ENCODE peak calls at places on chromosomes 16 and 17, in six cellular contexts. Y is uterus, S is IMR-90, E is GM12878, B is stomach, F is HCT116. X is an unnamed sample. For H3K9me3, H3K4me1 and H3K27me3, the result is how much of the 10 kb centered on the place peaks cover.

GRCh38 chr16:83552193-83552592 is 255.6 kb upstream of the HSBP1 start:
- DNase-seq in Y (no peak), S (peak), E (no peak), B (no peak), F (no peak), X (no peak)

GRCh38 chr16:4535627-4536108 is 2.9 kb downstream of the CDIP1 start:
- DNase-seq in Y (no peak), S (no peak), E (no peak), B (no peak), F (no peak), X (no peak)

GRCh38 chr17:51764387-51764971 is 394.0 kb downstream of the CA10 start:
- DNase-seq in Y (no peak), S (peak), E (peak), B (peak), F (peak), X (no peak)

GRCh38 chr16:67024384-67024896 is 4.5 kb upstream of the CBFB start:
- DNase-seq in Y (peak), S (no peak), E (no peak), B (no peak), F (no peak), X (no peak)

GRCh38 chr16:84357191-84357651 is 11.1 kb upstream of the ATP2C2 start:
- DNase-seq in Y (no peak), S (peak), E (no peak), B (no peak), F (no peak), X (no peak)

GRCh38 chr16:52416888-52417287 is 130.1 kb downstream of the TOX3 start:
- DNase-seq in Y (no peak), S (no peak), E (no peak), B (no peak), F (no peak), X (no peak)

GRCh38 chr16:27318399-27319256 is 4.9 kb downstream of the IL4R start:
- DNase-seq in Y (peak), S (peak), E (no peak), B (no peak), F (no peak), X (peak)

GRCh38 chr17:8159032-8159400 is 3.7 kb downstream of the VAMP2 start:
- DNase-seq in Y (peak), S (no peak), E (no peak), B (no peak), F (no peak), X (no peak)

GRCh38 chr17:3043737-3044365 is 19.6 kb downstream of the OR1D5 start:
- DNase-seq in Y (no peak), S (no peak), E (no peak), B (no peak), F (no peak), X (no peak)

GRCh38 chr17:28397687-28398279 is 8.2 kb downstream of the SLC46A1 start:
- DNase-seq in Y (no peak), S (no peak), E (no peak), B (no peak), F (no peak), X (no peak)

GRCh38 chr16:50323335-50324011 is 45.3 kb downstream of the BRD7 start:
- DNase-seq in Y (peak), S (peak), E (no peak), B (no peak), F (peak), X (no peak)

GRCh38 chr16:24700549-24701392 is 28.7 kb upstream of the TNRC6A start:
- DNase-seq in Y (peak), S (peak), E (no peak), B (peak), F (peak), X (peak)

GRCh38 chr17:72778161-72779151 is 314.0 kb downstream of the SLC39A11 start:
- DNase-seq in Y (no peak), S (no peak), E (no peak), B (no peak), F (no peak), X (no peak)

GRCh38 chr16:1946495-1947368 is 3.7 kb upstream of the MSRB1 start:
- DNase-seq in Y (no peak), S (no peak), E (no peak), B (no peak), F (no peak), X (peak)

GRCh38 chr16:68319185-68319908 is 8.5 kb downstream of the PRMT7 start:
- DNase-seq in Y (no peak), S (peak), E (no peak), B (no peak), F (no peak), X (no peak)

GRCh38 chr16:3295783-3296182 is 9.4 kb downstream of the TIGD7 start:
- DNase-seq in Y (no peak), S (no peak), E (no peak), B (no peak), F (no peak), X (no peak)
- H3K9me3 ChIP-seq in Y (half or more), S (half or more), E (under half), B (half or more), F (under half), X (under half)

GRCh38 chr16:23505942-23506605 is 4.2 kb downstream of the GGA2 start:
- DNase-seq in Y (no peak), S (no peak), E (no peak), B (no peak), F (no peak), X (no peak)

GRCh38 chr16:23505180-23505665 is 5.1 kb downstream of the GGA2 start:
- DNase-seq in Y (no peak), S (no peak), E (no peak), B (no peak), F (no peak), X (no peak)

GRCh38 chr16:23506606-23506994 is 3.7 kb downstream of the GGA2 start:
- DNase-seq in Y (no peak), S (no peak), E (no peak), B (no peak), F (no peak), X (no peak)

GRCh38 chr16:23504076-23504452 is 6.2 kb downstream of the GGA2 start:
- DNase-seq in Y (peak), S (peak), E (no peak), B (no peak), F (no peak), X (peak)

GRCh38 chr16:23504453-23505179 is 5.7 kb downstream of the GGA2 start:
- DNase-seq in Y (peak), S (peak), E (peak), B (peak), F (peak), X (peak)
- H3K4me1 ChIP-seq in Y (under half), S (under half), E (under half), B (half or more), F (under half), X (under half)

DNA sequence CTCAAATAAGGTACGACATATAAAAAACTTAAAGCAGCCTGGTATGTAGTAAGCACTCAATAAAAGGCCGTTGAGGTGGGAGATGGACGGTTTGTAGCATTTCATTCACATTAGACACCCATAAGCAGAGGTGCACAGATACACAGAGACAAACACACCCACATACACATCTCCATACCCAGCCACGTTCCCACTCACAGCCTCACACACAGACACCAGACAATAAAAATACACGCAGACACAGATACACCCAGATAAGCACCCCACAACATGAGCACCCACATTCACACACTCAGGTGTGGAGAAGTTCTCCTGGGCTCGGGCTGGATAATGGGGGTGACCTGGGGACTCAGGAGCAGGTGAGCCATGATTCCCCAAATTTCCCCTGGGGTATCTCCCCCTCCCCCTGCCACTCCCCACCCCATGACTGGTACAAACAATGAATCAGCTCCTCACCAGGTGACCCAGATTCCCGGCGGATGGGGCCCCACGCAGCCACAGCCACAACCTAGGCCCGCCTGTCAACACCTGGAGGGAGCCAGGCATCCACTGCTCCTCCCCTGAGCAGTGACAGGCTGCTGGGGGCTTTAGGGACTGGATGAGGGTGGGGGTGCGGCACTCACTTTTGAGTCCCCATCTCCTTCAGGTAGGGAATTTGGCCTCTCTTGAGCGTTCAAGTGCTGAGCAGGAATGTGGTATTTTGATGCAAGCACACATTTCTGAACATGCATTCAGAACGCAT is 2.7 kb downstream of the DLX3 start:
- DNase-seq in Y (no peak), S (no peak), E (no peak), B (no peak), F (no peak), X (peak)
- H3K27me3 ChIP-seq in Y (under half), S (half or more), E (under half), B (half or more), F (under half), X (under half)

DNA sequence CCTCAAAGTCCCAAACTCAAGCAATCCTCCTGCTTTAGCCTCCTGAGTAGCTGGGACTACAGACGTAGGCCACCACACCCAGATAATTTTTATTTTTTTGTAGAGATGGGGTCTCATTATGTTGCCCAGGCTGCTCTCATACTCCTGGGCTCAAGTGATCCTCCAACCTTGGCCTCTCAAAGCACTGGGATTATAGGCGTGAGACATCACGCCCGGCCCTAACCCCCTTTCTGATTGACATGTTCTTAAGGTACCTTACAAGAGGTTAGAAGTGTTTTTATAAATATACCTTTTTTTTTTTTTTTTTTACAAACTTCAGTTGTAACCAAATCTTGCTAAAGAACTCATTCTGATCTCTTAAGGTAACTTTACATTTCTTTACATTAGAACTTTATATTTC is 64.8 kb downstream of the GNA13 start:
- DNase-seq in Y (no peak), S (no peak), E (no peak), B (no peak), F (no peak), X (no peak)
- H3K9me3 ChIP-seq in Y (under half), S (under half), E (under half), B (under half), F (under half), X (under half)

GRCh38 chr17:58989629-58990028 is 117.1 kb downstream of the TRIM37 start:
- DNase-seq in Y (no peak), S (no peak), E (no peak), B (no peak), F (no peak), X (no peak)
- H3K4me1 ChIP-seq in Y (under half), S (under half), E (under half), B (under half), F (under half), X (under half)